ENCODE peak calls at places on chromosome 11, in five cellular contexts. F, Y, I, K and W are unnamed samples.

GRCh38 chr11:116148056-116148455 is 624.7 kb downstream of the BUD13 start:
- DNase-seq in I (no peak), Y (no peak), F (no peak), K (no peak), W (no peak)

GRCh38 chr11:65498977-65499712 is at the start of gene MALAT1:
- DNase-seq in I (peak), F (peak), Y (peak), K (peak), W (peak)

GRCh38 chr11:130527648-130528300 is 79.3 kb downstream of the ADAMTS15 start:
- DNase-seq in I (no peak), K (peak), F (peak), Y (no peak), W (no peak)

GRCh38 chr11:32173435-32173834 is 82.6 kb downstream of the RCN1 start:
- DNase-seq in F (peak), Y (no peak), K (peak), I (peak), W (peak)

GRCh38 chr11:40380871-40381270 is 1078.6 kb downstream of the LRRC4C start:
- DNase-seq in K (no peak), Y (no peak), I (no peak), F (no peak), W (no peak)

GRCh38 chr11:122732342-122733300 is 77.1 kb downstream of the UBASH3B start:
- DNase-seq in I (no peak), F (no peak), Y (no peak), K (no peak), W (no peak)

GRCh38 chr11:64028398-64029115 is 7.2 kb upstream of the FLRT1 start:
- DNase-seq in Y (no peak), K (no peak), I (peak), F (no peak), W (no peak)

GRCh38 chr11:67486481-67487195 is 3.8 kb downstream of the AIP start:
- DNase-seq in Y (no peak), K (no peak), F (no peak), I (peak), W (peak)

GRCh38 chr11:102110761-102111010 is 439 bp downstream of the YAP1 start:
- DNase-seq in K (no peak), I (no peak), F (no peak), Y (no peak), W (no peak)

GRCh38 chr11:68855205-68855978 is 13.7 kb upstream of the CPT1A start:
- DNase-seq in F (no peak), I (peak), K (peak), Y (no peak), W (peak)

GRCh38 chr11:134483857-134484256 is 71.8 kb upstream of the B3GAT1 start:
- DNase-seq in K (no peak), Y (no peak), I (no peak), F (no peak), W (no peak)

GRCh38 chr11:34044664-34045485 is 6.7 kb upstream of the CAPRIN1 start:
- DNase-seq in Y (no peak), F (peak), K (peak), I (peak), W (peak)

GRCh38 chr11:85195934-85196333 is 431.2 kb downstream of the DLG2 start:
- DNase-seq in I (no peak), F (no peak), Y (no peak), K (no peak), W (no peak)

GRCh38 chr11:43786016-43786415 is 94.6 kb upstream of the ALKBH3 start:
- DNase-seq in K (no peak), I (no peak), Y (no peak), F (no peak), W (no peak)

GRCh38 chr11:44090539-44090938 is 4.9 kb upstream of the EXT2 start:
- DNase-seq in F (no peak), Y (no peak), K (no peak), I (no peak), W (no peak)

GRCh38 chr11:10295056-10295901 is 1.3 kb upstream of the SBF2 start:
- DNase-seq in I (no peak), F (no peak), Y (no peak), K (no peak), W (no peak)

GRCh38 chr11:31903225-31904074 is 92.3 kb upstream of the PAX6 start:
- DNase-seq in F (peak), I (no peak), Y (no peak), K (no peak), W (no peak)

GRCh38 chr11:34433899-34434298 is 4.8 kb upstream of the CAT start:
- DNase-seq in F (no peak), I (no peak), Y (no peak), K (no peak), W (no peak)

GRCh38 chr11:60657880-60658279 is 41.5 kb upstream of the MS4A8 start:
- DNase-seq in F (no peak), K (no peak), Y (no peak), I (no peak), W (no peak)

GRCh38 chr11:11407738-11408084 is 54.7 kb upstream of the CSNK2A3 start:
- DNase-seq in Y (no peak), F (no peak), I (no peak), K (no peak), W (no peak)

GRCh38 chr11:130904380-130904779 is 11.9 kb downstream of the SNX19 start:
- DNase-seq in K (peak), F (no peak), I (no peak), Y (no peak), W (no peak)

GRCh38 chr11:15055620-15056356 is 17.6 kb upstream of the CALCB start:
- DNase-seq in F (no peak), I (no peak), Y (no peak), K (no peak), W (no peak)

GRCh38 chr11:25961539-25961938 is 370.4 kb upstream of the ANO3 start:
- DNase-seq in I (no peak), F (no peak), Y (no peak), K (no peak), W (no peak)

GRCh38 chr11:107777094-107777493 is 65.2 kb upstream of the SLN start:
- DNase-seq in F (no peak), K (no peak), Y (no peak), I (no peak), W (no peak)

GRCh38 chr11:2885017-2885675 is 429 bp downstream of the CDKN1C start:
- DNase-seq in I (peak), F (peak), Y (no peak), K (peak), W (peak)

GRCh38 chr11:64356498-64357411 is 2.2 kb upstream of the RPS6KA4 start:
- DNase-seq in K (peak), Y (no peak), F (no peak), I (peak), W (peak)

GRCh38 chr11:113907155-113907554 is 2.6 kb downstream of the HTR3B start:
- DNase-seq in Y (no peak), I (no peak), F (no peak), K (no peak), W (no peak)

GRCh38 chr11:87137711-87138110 is 100.0 kb downstream of the TMEM135 start:
- DNase-seq in Y (no peak), F (no peak), K (peak), I (no peak), W (no peak)